ENCODE peak calls at places on chromosomes 2 and 18, in four cellular contexts. G is A549, N is K562, A is GM12878. P is an unnamed sample.

GRCh38 chr18:37230762-37231161 is 334.8 kb downstream of the CELF4 start:
- DNase-seq in G (no peak), N (no peak), A (no peak), P (no peak)

GRCh38 chr2:73931531-73932500 is 5.1 kb downstream of the DGUOK start:
- DNase-seq in G (no peak), N (no peak), A (no peak), P (peak)

GRCh38 chr2:236794074-236794473 is 224.4 kb downstream of the ACKR3 start:
- DNase-seq in G (no peak), N (no peak), A (no peak), P (peak)

GRCh38 chr18:67896471-67896870 is 380.0 kb upstream of the DSEL start:
- DNase-seq in G (no peak), N (no peak), A (no peak), P (no peak)

GRCh38 chr2:48415765-48416515 is 114.0 kb upstream of the STON1 start:
- DNase-seq in G (no peak), N (no peak), A (no peak), P (no peak)

GRCh38 chr2:7736646-7737305 is 819.6 kb downstream of the RNF144A start:
- DNase-seq in G (no peak), N (no peak), A (no peak), P (peak)

GRCh38 chr2:69100220-69100723 is 87.3 kb downstream of the ANTXR1 start:
- DNase-seq in G (no peak), N (no peak), A (no peak), P (peak)

GRCh38 chr18:49663755-49664085 is 101.9 kb downstream of the LIPG start:
- DNase-seq in G (no peak), N (no peak), A (no peak), P (no peak)

GRCh38 chr2:165149439-165149838 is 54.4 kb downstream of the SCN3A start:
- DNase-seq in G (no peak), N (no peak), A (peak), P (no peak)

GRCh38 chr2:3377279-3377611 is 373 bp downstream of the EIPR1 start:
- DNase-seq in G (peak), N (peak), A (peak), P (peak)

GRCh38 chr2:111133603-111134002 is 12.9 kb downstream of the BCL2L11 start:
- DNase-seq in G (no peak), N (no peak), A (no peak), P (no peak)

GRCh38 chr2:208350610-208351009 is 56.0 kb upstream of the PTH2R start:
- DNase-seq in G (no peak), N (no peak), A (no peak), P (peak)

GRCh38 chr2:162022290-162022945 is 51.6 kb downstream of the DPP4 start:
- DNase-seq in G (no peak), N (no peak), A (no peak), P (peak)

GRCh38 chr2:174931724-174932123 is 73.5 kb downstream of the CHN1 start:
- DNase-seq in G (no peak), N (no peak), A (no peak), P (peak)

GRCh38 chr18:79479761-79480161 is 84.0 kb downstream of the NFATC1 start:
- DNase-seq in G (no peak), N (no peak), A (no peak), P (no peak)

GRCh38 chr18:26487437-26487836 is 60.9 kb downstream of the KCTD1 start:
- DNase-seq in G (peak), N (no peak), A (peak), P (no peak)

GRCh38 chr2:61177727-61178549 is 15.9 kb downstream of the C2orf74 start:
- DNase-seq in G (no peak), N (peak), A (no peak), P (peak)

GRCh38 chr18:67639872-67640271 is 123.4 kb upstream of the DSEL start:
- DNase-seq in G (no peak), N (no peak), A (no peak), P (no peak)

GRCh38 chr2:144748443-144748842 is 228.5 kb upstream of the ZEB2 start:
- DNase-seq in G (no peak), N (no peak), A (no peak), P (no peak)

GRCh38 chr18:72867721-72868665 is at the start of gene NETO1:
- DNase-seq in G (no peak), N (no peak), A (no peak), P (no peak)

GRCh38 chr2:11187083-11187619 is 31.9 kb downstream of the SLC66A3 start:
- DNase-seq in G (no peak), N (peak), A (no peak), P (peak)

GRCh38 chr2:194291104-194291503 is 1365.9 kb upstream of the SLC39A10 start:
- DNase-seq in G (no peak), N (no peak), A (no peak), P (no peak)

GRCh38 chr2:130391058-130391871 is 35.4 kb downstream of the PTPN18 start:
- DNase-seq in G (peak), N (peak), A (no peak), P (peak)

GRCh38 chr2:163348843-163349395 is 386.9 kb downstream of the FIGN start:
- DNase-seq in G (peak), N (no peak), A (no peak), P (peak)
- TF ChIP-seq BHLHE40 in G (no peak), N (no peak), A (no peak), P (peak)

DNA sequence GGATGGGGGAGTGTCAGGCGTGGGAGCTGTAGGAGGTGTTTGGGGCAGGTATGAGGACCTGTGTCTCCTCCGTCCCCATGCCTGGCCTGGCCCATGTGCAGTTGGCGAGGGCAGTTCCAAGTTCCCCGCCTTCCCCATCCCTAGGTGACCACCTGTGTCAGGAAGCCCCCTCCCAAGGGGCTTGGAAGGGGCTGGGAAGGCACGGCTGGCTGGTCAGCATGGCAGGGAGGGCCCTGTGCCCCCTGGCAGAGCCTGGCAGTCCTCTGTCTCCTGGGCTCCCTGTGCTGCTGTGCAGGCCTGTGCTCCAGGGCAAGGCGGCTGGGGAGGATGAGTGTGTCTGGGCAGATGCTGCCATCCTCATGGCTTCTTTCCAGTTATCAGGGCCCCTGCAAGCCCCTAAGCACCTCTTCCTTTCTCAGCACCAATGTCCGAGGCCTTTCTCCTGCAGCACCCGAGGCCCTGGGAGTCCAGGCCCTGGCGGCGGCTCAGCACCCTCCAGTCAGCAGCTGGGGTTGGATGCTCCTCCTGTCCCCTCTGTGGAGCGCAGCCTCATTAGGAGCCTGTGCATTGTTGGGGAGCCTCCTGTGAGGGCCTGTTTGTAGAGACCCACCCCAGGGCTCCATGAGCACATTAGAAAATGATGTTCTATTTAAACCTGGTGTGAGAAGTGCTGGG is 101.7 kb downstream of the FAM210A start:
- DNase-seq in G (no peak), N (no peak), A (no peak), P (no peak)
- TF ChIP-seq SMC3 in G (no peak), N (no peak), A (no peak), P (no peak)

DNA sequence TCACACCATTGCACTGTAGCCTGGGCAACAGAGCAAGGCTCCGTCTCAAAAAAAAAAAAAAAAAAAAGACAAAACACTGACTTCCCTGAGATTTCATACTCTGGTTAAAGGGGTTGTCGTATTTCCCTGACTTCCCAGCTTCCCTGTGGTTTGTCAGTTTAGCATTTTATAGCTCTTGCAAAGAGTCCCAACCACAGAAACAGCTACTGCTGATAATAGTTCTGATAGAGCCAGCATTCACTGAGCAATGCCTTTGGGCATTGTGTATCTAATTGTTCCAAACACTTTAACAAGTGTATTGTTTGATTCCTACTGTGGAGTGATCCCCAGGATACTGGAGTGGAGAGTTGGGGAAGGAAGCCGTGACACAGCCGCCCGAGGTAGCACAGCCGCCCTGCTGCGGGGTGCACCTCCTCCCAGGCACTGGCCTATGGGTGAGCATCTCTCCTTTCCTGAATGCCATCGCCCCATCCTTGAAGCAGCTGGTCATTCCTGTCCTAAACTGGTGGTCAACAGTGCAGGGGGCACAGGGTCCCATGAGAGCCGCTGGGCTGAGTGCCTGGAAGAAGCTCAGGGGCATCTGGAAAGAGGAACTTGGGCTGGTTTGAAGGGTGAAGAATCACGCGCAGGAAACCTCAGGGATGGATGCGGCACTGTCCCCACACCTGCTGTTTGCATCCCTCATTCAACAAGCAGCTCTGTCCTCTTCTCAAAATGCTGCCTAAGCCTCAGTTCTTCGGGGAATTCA is 81.0 kb upstream of the TMEM18 start:
- DNase-seq in G (no peak), N (no peak), A (no peak), P (no peak)
- TF ChIP-seq BHLHE40 in G (no peak), N (no peak), A (no peak), P (no peak)

GRCh38 chr18:52341617-52342381 is 1.8 kb downstream of the DCC start:
- DNase-seq in G (no peak), N (no peak), A (no peak), P (no peak)
- TF ChIP-seq SMC3 in G (no peak), N (no peak), A (no peak), P (no peak)

DNA sequence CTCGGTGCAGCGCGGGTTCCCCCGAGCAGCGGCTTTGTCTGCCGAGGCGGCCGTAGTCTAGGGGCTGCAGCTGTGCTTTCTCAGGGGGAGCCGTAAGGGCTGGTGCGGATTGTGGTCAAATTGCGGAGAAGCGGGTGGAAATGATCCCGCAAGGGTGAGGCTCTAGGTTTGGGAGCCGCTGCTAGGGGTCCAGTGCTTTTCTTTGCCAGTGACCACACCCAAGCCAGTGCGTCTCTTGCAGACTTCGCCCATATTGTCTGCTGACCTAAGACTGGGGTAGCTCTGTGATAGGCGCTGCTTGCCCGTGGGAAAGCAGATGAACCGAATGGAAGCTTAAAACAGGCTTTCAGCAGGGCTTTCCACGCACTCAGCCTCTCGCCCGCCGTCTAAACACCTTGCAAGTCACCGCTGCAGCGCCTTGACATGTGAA is 2.1 kb downstream of the DPYSL5 start:
- DNase-seq in G (no peak), N (no peak), A (no peak), P (no peak)
- TF ChIP-seq BHLHE40 in G (no peak), N (no peak), A (no peak), P (no peak)

DNA sequence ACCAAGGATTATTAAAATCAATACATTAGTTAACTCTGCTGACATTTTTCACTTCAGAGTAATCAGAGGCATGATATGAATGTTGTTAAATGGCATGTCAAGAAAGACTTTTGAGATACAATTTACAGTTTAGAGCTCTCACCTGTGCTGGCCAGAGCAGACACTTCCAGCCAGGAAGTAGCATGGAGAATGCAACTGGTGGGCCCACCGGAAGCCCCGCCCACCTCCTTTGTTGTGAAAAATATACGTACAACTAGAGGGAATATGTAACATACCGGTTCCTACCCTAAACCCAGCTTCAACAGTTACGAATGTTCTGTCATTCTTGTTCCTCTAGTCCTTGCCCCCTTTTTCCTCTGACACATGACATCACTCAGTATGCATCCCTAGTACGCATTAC is 70.3 kb upstream of the ITM2C start:
- DNase-seq in G (no peak), N (no peak), A (no peak), P (peak)
- TF ChIP-seq SMC3 in G (no peak), N (no peak), A (no peak), P (no peak)

P was measured in IMR-90.